ENCODE peak calls at places on chromosome 7, in ten cellular contexts. F is A549, P is heart left ventricle, L is GM12891, D is sigmoid colon, W is endothelial cell of umbilical vein, J is NB4, K is stomach, N is right lobe of liver, Q is ovary. A is an unnamed sample.

GRCh38 chr7:22663319-22663718 is 63.7 kb upstream of the IL6 start:
- DNase-seq in W (peak), F (no peak), Q (no peak), D (no peak), N (no peak), L (no peak), J (peak), K (no peak), P (no peak), A (no peak)

GRCh38 chr7:30433082-30433481 is 45.5 kb downstream of the NOD1 start:
- DNase-seq in W (peak), P (peak), L (no peak), N (no peak), J (peak), K (peak), Q (peak), D (peak), F (no peak), A (peak)

GRCh38 chr7:137772748-137773147 is 74.0 kb downstream of the DGKI start:
- DNase-seq in N (no peak), J (peak), D (no peak), P (no peak), F (no peak), W (peak), Q (no peak), K (no peak), L (no peak), A (no peak)

GRCh38 chr7:22759721-22760120 is 32.7 kb downstream of the IL6 start:
- DNase-seq in P (no peak), W (no peak), F (no peak), L (no peak), N (no peak), J (no peak), D (no peak), Q (no peak), K (no peak), A (no peak)

GRCh38 chr7:40944981-40945585 is 757.8 kb downstream of the INHBA start:
- DNase-seq in D (no peak), N (no peak), J (no peak), F (no peak), P (no peak), K (no peak), W (no peak), Q (no peak), L (no peak), A (no peak)

GRCh38 chr7:50599385-50599784 is 34.2 kb upstream of the DDC start:
- DNase-seq in N (no peak), F (no peak), W (no peak), P (no peak), L (no peak), J (no peak), K (no peak), D (no peak), Q (no peak), A (no peak)

GRCh38 chr7:6234384-6234783 is 38.0 kb downstream of the CYTH3 start:
- DNase-seq in D (no peak), J (peak), F (no peak), L (no peak), W (no peak), Q (no peak), P (no peak), K (no peak), N (no peak), A (no peak)

GRCh38 chr7:22361320-22361719 is 4.4 kb upstream of the RAPGEF5 start:
- DNase-seq in D (no peak), N (no peak), W (no peak), Q (no peak), K (no peak), F (no peak), J (no peak), L (no peak), P (no peak), A (no peak)

GRCh38 chr7:117816727-117817126 is 56.5 kb downstream of the CTTNBP2 start:
- DNase-seq in K (no peak), D (no peak), J (no peak), F (no peak), Q (no peak), L (no peak), W (peak), P (no peak), N (no peak), A (no peak)

GRCh38 chr7:55733584-55733983 is 129.0 kb downstream of the SEPTIN14 start:
- DNase-seq in N (no peak), K (no peak), L (no peak), Q (no peak), W (peak), D (no peak), F (no peak), P (no peak), J (no peak), A (no peak)

GRCh38 chr7:66948480-66949109 is 27.6 kb downstream of the TMEM248 start:
- DNase-seq in D (no peak), P (no peak), N (no peak), F (no peak), Q (no peak), L (no peak), W (no peak), K (no peak), J (no peak), A (no peak)

GRCh38 chr7:129771928-129772479 is 160.5 kb downstream of the NRF1 start:
- DNase-seq in L (no peak), P (no peak), J (no peak), N (no peak), D (no peak), K (no peak), Q (no peak), W (no peak), F (no peak), A (no peak)

GRCh38 chr7:140607441-140607989 is 33.1 kb downstream of the DENND2A start:
- DNase-seq in K (no peak), P (peak), F (no peak), L (no peak), J (no peak), W (no peak), N (peak), Q (peak), D (peak), A (peak)

GRCh38 chr7:99314504-99314903 is 11.2 kb upstream of the ARPC1A start:
- DNase-seq in D (no peak), Q (no peak), L (peak), F (peak), K (peak), J (no peak), N (no peak), W (no peak), P (no peak), A (no peak)

GRCh38 chr7:79461660-79462059 is 8.2 kb upstream of the MAGI2 start:
- DNase-seq in L (no peak), K (no peak), F (peak), D (no peak), W (peak), Q (no peak), N (no peak), J (no peak), P (no peak), A (no peak)

GRCh38 chr7:155352076-155352752 is 54.5 kb downstream of the INSIG1 start:
- DNase-seq in J (no peak), Q (no peak), D (peak), K (no peak), F (no peak), P (no peak), L (no peak), W (no peak), N (no peak), A (peak)

GRCh38 chr7:139635521-139636240 is 112.2 kb downstream of the CLEC2L start:
- DNase-seq in N (no peak), K (no peak), W (no peak), J (peak), Q (no peak), P (no peak), F (no peak), D (no peak), L (no peak), A (no peak)

GRCh38 chr7:11212816-11213215 is 239.1 kb downstream of the PHF14 start:
- DNase-seq in D (no peak), Q (no peak), W (no peak), L (no peak), K (no peak), F (peak), P (no peak), J (no peak), N (no peak), A (no peak)

GRCh38 chr7:35804571-35804970 is 3.7 kb downstream of the SEPTIN7 start:
- DNase-seq in L (no peak), P (no peak), J (no peak), W (no peak), F (no peak), N (no peak), K (no peak), Q (no peak), D (no peak), A (no peak)

GRCh38 chr7:35802649-35803048 is 1.8 kb downstream of the SEPTIN7 start:
- DNase-seq in N (no peak), Q (no peak), P (no peak), W (peak), L (no peak), J (peak), F (no peak), K (no peak), D (no peak), A (no peak)

GRCh38 chr7:35802102-35802466 is 1.2 kb downstream of the SEPTIN7 start:
- DNase-seq in J (no peak), D (no peak), F (no peak), K (no peak), N (no peak), W (no peak), L (no peak), Q (no peak), P (no peak), A (no peak)

GRCh38 chr7:35801392-35802101 is 690 bp downstream of the SEPTIN7 start:
- DNase-seq in W (peak), L (peak), D (peak), N (peak), K (peak), F (peak), J (peak), P (peak), Q (peak), A (peak)

DNA sequence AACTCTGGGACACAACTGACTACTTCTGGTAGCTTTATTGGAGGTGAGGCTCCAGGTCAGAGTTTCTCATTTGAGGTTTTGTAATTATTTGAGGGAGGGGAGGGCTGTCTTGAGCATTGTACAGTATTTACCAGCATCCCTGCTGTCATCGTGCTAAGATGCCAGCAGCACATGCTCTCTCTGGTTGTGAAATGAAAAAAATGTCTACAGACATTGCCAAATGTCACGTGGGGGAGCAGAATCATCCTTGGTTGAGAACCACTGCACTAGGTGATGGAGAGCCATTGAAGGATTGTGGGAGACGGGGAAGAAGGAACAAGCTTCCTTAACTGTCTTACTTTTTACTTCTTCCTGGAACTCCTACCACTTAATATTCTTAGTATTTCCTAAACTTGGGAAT is 5.0 kb downstream of the SEPTIN7 start:
- DNase-seq in F (no peak), K (no peak), W (no peak), J (peak), P (no peak), Q (no peak), D (no peak), L (no peak), N (no peak), A (no peak)
- TF ChIP-seq POLR2A in F (no peak), K (no peak), W (no peak), J (no peak), P (no peak), Q (no peak), D (no peak), L (no peak), N (no peak), A (no peak)

GRCh38 chr7:1044189-1045037 is at the start of gene GPR146:
- DNase-seq in L (peak), N (peak), K (peak), Q (peak), F (peak), P (peak), J (peak), W (peak), D (peak), A (peak)
- TF ChIP-seq POLR2A in L (no peak), N (peak), K (no peak), Q (peak), F (no peak), P (peak), J (peak), W (peak), D (peak), A (no peak)

DNA sequence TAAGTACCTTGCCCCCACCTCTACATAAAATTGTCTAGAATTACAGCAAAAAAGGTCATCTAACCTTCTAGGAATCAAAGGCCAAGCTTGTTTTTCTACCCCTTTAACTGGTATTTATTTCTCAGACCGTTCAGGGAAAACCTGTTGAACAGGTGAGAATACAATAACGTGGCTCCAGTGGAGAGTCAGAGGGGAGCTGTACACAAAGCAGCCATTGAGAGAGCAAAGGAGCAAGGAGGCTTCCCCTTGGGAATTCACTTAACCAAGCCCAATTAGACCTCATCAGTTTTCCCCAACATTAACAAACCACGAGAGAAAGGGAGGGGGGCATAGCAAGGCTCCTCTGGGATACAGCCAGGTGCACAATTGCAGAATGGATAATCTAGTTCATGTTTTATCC is 101.9 kb downstream of the ELMO1 start:
- DNase-seq in K (no peak), N (no peak), D (no peak), L (no peak), W (no peak), P (no peak), J (no peak), F (no peak), Q (no peak), A (no peak)
- TF ChIP-seq POLR2A in K (no peak), N (no peak), D (no peak), L (no peak), W (no peak), P (no peak), J (no peak), F (no peak), Q (no peak), A (no peak)

GRCh38 chr7:149459201-149459539 is 1.7 kb downstream of the ZNF777 start:
- DNase-seq in D (no peak), L (no peak), J (peak), P (no peak), K (no peak), Q (no peak), F (no peak), W (no peak), N (no peak), A (no peak)

GRCh38 chr7:149459540-149460433 is 1.1 kb downstream of the ZNF777 start:
- DNase-seq in Q (no peak), K (no peak), D (no peak), L (peak), J (peak), P (no peak), N (no peak), W (peak), F (no peak), A (no peak)

GRCh38 chr7:149462101-149462520 is 1.2 kb upstream of the ZNF777 start:
- DNase-seq in D (no peak), F (no peak), J (no peak), L (no peak), W (no peak), P (no peak), K (no peak), Q (no peak), N (no peak), A (no peak)

GRCh38 chr7:149458235-149458634 is 2.6 kb downstream of the ZNF777 start:
- DNase-seq in K (no peak), Q (no peak), W (no peak), P (no peak), D (no peak), N (no peak), L (no peak), F (no peak), J (peak), A (no peak)

GRCh38 chr7:149460493-149461330 is at the start of gene ZNF777:
- DNase-seq in N (peak), Q (peak), D (peak), K (peak), P (peak), F (peak), J (peak), L (peak), W (peak), A (peak)
- TF ChIP-seq POLR2A in N (peak), Q (no peak), D (no peak), K (no peak), P (peak), F (peak), J (peak), L (peak), W (peak), A (peak)

DNA sequence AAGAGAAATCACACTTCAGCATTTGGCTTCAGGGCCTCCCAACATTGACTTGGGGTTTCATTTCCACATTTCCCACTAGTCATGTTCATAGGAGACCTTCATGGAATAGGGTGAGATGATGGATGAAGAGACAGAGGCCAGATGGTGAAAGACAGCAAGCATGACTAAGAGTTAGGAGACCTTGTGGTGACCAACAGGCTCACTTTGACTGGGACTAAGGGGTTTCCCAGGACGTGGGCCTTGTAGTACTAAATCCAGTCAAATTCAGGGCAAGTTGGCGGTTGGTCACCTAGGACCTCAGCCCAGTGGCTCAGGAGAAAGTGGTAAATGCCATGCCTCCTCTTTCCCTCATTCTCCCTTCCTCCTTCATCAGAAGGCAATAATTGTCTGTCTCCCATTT is 2.9 kb upstream of the GIMAP5 start:
- DNase-seq in K (no peak), W (no peak), Q (no peak), D (no peak), P (no peak), F (no peak), N (no peak), J (no peak), L (no peak), A (no peak)
- TF ChIP-seq POLR2A in K (no peak), W (no peak), Q (no peak), D (no peak), P (no peak), F (no peak), N (no peak), J (no peak), L (no peak), A (no peak)

GRCh38 chr7:157668221-157668883 is 331.5 kb downstream of the DNAJB6 start:
- DNase-seq in Q (no peak), F (no peak), W (no peak), N (no peak), D (peak), J (peak), L (no peak), K (no peak), P (no peak), A (no peak)

GRCh38 chr7:157667731-157668130 is 330.9 kb downstream of the DNAJB6 start:
- DNase-seq in L (no peak), D (peak), P (no peak), Q (no peak), F (no peak), J (no peak), K (no peak), N (no peak), W (no peak), A (no peak)

GRCh38 chr7:157664866-157665633 is 328.2 kb downstream of the DNAJB6 start:
- DNase-seq in K (no peak), N (no peak), P (no peak), D (peak), F (no peak), J (no peak), Q (no peak), L (no peak), W (no peak), A (no peak)

GRCh38 chr7:157667261-157667660 is 330.5 kb downstream of the DNAJB6 start:
- DNase-seq in W (no peak), Q (no peak), F (no peak), P (no peak), N (no peak), K (no peak), D (peak), L (no peak), J (no peak), A (no peak)

DNA sequence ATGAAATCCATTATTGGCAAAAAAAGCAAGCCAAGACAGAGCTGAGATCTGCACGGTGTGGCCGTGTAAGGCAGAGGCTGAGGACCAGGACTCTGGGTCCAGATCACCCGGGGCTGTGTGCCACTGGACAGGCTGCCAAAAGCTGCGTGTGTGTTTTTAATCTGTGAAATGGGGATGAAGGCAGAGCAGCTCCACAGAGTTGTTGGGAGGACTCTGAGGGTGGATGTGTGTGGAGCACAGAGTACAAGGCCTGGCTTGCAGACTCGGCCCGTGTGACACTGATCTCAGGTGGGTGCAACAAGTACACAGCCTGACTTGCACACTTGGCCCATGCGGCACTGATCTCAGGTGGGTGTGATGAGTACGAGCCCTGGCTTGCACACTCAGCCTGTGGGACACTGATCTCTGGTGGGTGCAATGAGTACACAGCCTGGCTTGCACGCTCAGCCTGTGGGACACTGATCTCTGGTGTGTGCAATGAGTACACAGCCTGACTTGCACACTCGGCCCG is 329.8 kb downstream of the DNAJB6 start:
- DNase-seq in K (no peak), F (no peak), N (no peak), L (no peak), Q (no peak), D (no peak), P (no peak), W (no peak), J (no peak), A (no peak)
- TF ChIP-seq POLR2A in K (no peak), F (no peak), N (no peak), L (no peak), Q (no peak), D (no peak), P (no peak), W (no peak), J (no peak), A (no peak)

DNA sequence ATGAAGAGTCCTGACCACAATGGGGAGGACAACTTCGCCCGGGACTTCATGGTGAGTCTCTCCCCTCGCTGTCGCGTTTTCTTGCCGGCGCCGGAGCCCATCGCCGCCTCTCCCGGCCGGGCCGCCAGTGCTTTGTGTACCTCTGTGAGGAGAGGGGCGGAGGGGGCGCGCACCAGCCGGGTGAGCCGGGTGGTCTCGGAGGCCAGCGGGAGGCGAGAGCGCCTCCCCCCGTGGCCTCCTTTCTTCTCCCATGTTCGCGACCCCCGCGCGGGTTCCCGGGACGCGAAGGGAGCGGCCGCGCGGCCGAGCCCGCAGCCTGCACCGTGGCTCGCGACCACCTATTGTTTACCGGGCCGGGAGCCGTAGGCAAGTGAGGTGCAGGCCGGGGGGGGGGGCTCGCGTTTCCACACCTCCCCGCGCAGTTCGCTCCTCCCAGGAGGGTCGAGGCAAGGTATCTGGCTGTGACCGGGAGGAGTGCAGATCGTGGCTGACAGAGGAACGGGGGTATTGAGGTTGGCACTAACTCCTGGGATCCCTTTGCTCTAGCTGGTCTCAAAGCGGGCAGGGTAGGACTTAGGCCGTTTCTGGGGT is 595 bp downstream of the PTPN12 start:
- DNase-seq in L (peak), D (peak), W (no peak), N (peak), J (peak), K (peak), F (peak), Q (peak), P (peak), A (peak)
- TF ChIP-seq POLR2A in L (no peak), D (no peak), W (no peak), N (peak), J (no peak), K (no peak), F (peak), Q (no peak), P (no peak), A (peak)

GRCh38 chr7:127986581-127987461 is 44.4 kb downstream of the LRRC4 start:
- DNase-seq in J (no peak), P (no peak), D (no peak), N (no peak), L (no peak), F (no peak), K (peak), W (no peak), Q (peak), A (peak)
- TF ChIP-seq POLR2A in J (no peak), P (no peak), D (no peak), N (no peak), L (no peak), F (no peak), K (no peak), W (no peak), Q (no peak), A (no peak)